ENCODE peak calls at places on chromosomes 16 and 17, in five cellular contexts. One of them, this sample, is unnamed.

GRCh38 chr16:50603206-50604064 is 55.2 kb downstream of the NKD1 start:
- DNase-seq in nucleus accumbens: peak; percentile 8
- DNase-seq in astrocyte of the hippocampus: peak; percentile 81
- DNase-seq in kidney epithelial cell: peak; percentile 7
- DNase-seq in CD8-positive, alpha-beta T cell: peak; percentile 11
- DNase-seq in this sample: no peak

GRCh38 chr16:28192811-28193529 is 18.8 kb downstream of the XPO6 start:
- DNase-seq in nucleus accumbens: no peak
- DNase-seq in CD8-positive, alpha-beta T cell: peak; percentile 89
- DNase-seq in astrocyte of the hippocampus: no peak
- DNase-seq in kidney epithelial cell: no peak
- DNase-seq in this sample: no peak

GRCh38 chr16:281660-282249 is 1.2 kb upstream of the PDIA2 start:
- DNase-seq in kidney epithelial cell: no peak
- DNase-seq in nucleus accumbens: no peak
- DNase-seq in CD8-positive, alpha-beta T cell: no peak
- DNase-seq in astrocyte of the hippocampus: no peak
- DNase-seq in this sample: no peak

GRCh38 chr17:73232587-73233373 is 28.9 kb downstream of the CPSF4L start:
- DNase-seq in astrocyte of the hippocampus: peak; percentile 68
- DNase-seq in nucleus accumbens: no peak
- DNase-seq in CD8-positive, alpha-beta T cell: peak; percentile 30
- DNase-seq in kidney epithelial cell: no peak
- DNase-seq in this sample: peak; percentile 23

GRCh38 chr16:26220894-26221293 is 529.1 kb downstream of the HS3ST4 start:
- DNase-seq in kidney epithelial cell: no peak
- DNase-seq in nucleus accumbens: no peak
- DNase-seq in CD8-positive, alpha-beta T cell: no peak
- DNase-seq in astrocyte of the hippocampus: no peak
- DNase-seq in this sample: no peak

GRCh38 chr16:1101573-1102332 is 5.7 kb upstream of the C1QTNF8 start:
- DNase-seq in CD8-positive, alpha-beta T cell: no peak
- DNase-seq in nucleus accumbens: no peak
- DNase-seq in astrocyte of the hippocampus: no peak
- DNase-seq in kidney epithelial cell: no peak
- DNase-seq in this sample: no peak

GRCh38 chr16:50261707-50262235 is 4.6 kb upstream of the ADCY7 start:
- DNase-seq in nucleus accumbens: no peak
- DNase-seq in astrocyte of the hippocampus: no peak
- DNase-seq in CD8-positive, alpha-beta T cell: no peak
- DNase-seq in kidney epithelial cell: no peak
- DNase-seq in this sample: no peak

GRCh38 chr16:21302454-21302853 is 24.4 kb upstream of the CRYM start:
- DNase-seq in kidney epithelial cell: no peak
- DNase-seq in CD8-positive, alpha-beta T cell: no peak
- DNase-seq in nucleus accumbens: no peak
- DNase-seq in astrocyte of the hippocampus: no peak
- DNase-seq in this sample: peak; percentile 3

GRCh38 chr16:3717235-3718018 is at the start of gene TRAP1:
- DNase-seq in nucleus accumbens: peak; percentile 84
- DNase-seq in astrocyte of the hippocampus: peak; percentile 95
- DNase-seq in CD8-positive, alpha-beta T cell: peak; percentile 89
- DNase-seq in kidney epithelial cell: peak; percentile 12
- DNase-seq in this sample: peak; percentile 75

GRCh38 chr16:57798953-57799618 is 3.2 kb downstream of the KIFC3 start:
- DNase-seq in CD8-positive, alpha-beta T cell: no peak
- DNase-seq in astrocyte of the hippocampus: no peak
- DNase-seq in kidney epithelial cell: no peak
- DNase-seq in nucleus accumbens: no peak
- DNase-seq in this sample: no peak

GRCh38 chr16:74607967-74608356 is 1.0 kb upstream of the GLG1 start:
- DNase-seq in astrocyte of the hippocampus: no peak
- DNase-seq in CD8-positive, alpha-beta T cell: no peak
- DNase-seq in nucleus accumbens: no peak
- DNase-seq in kidney epithelial cell: no peak
- DNase-seq in this sample: peak; percentile 40

GRCh38 chr16:83631006-83631405 is 176.8 kb upstream of the HSBP1 start:
- DNase-seq in nucleus accumbens: no peak
- DNase-seq in astrocyte of the hippocampus: no peak
- DNase-seq in CD8-positive, alpha-beta T cell: no peak
- DNase-seq in kidney epithelial cell: no peak
- DNase-seq in this sample: no peak

GRCh38 chr16:56938664-56939513 is 6.9 kb downstream of the HERPUD1 start:
- DNase-seq in CD8-positive, alpha-beta T cell: peak; percentile 75
- DNase-seq in astrocyte of the hippocampus: no peak
- DNase-seq in kidney epithelial cell: no peak
- DNase-seq in nucleus accumbens: no peak
- DNase-seq in this sample: no peak

GRCh38 chr17:1267471-1267947 is 2.7 kb upstream of the BHLHA9 start:
- DNase-seq in CD8-positive, alpha-beta T cell: no peak
- DNase-seq in nucleus accumbens: no peak
- DNase-seq in astrocyte of the hippocampus: peak; percentile 44
- DNase-seq in kidney epithelial cell: no peak
- DNase-seq in this sample: no peak

GRCh38 chr17:73883175-73883574 is 238.9 kb upstream of the SDK2 start:
- DNase-seq in nucleus accumbens: no peak
- DNase-seq in CD8-positive, alpha-beta T cell: no peak
- DNase-seq in astrocyte of the hippocampus: no peak
- DNase-seq in kidney epithelial cell: no peak
- DNase-seq in this sample: no peak

GRCh38 chr17:11487469-11487868 is 110.8 kb upstream of the DNAH9 start:
- DNase-seq in nucleus accumbens: no peak
- DNase-seq in CD8-positive, alpha-beta T cell: no peak
- DNase-seq in kidney epithelial cell: no peak
- DNase-seq in astrocyte of the hippocampus: no peak
- DNase-seq in this sample: no peak

GRCh38 chr16:50547340-50547865 is 793 bp upstream of the NKD1 start:
- DNase-seq in kidney epithelial cell: no peak
- DNase-seq in CD8-positive, alpha-beta T cell: peak; percentile 92
- DNase-seq in astrocyte of the hippocampus: peak; percentile 68
- DNase-seq in nucleus accumbens: peak; percentile 26
- DNase-seq in this sample: no peak

GRCh38 chr16:66468321-66468965 is 41.3 kb downstream of the BEAN1 start:
- DNase-seq in kidney epithelial cell: no peak
- DNase-seq in nucleus accumbens: no peak
- DNase-seq in CD8-positive, alpha-beta T cell: no peak
- DNase-seq in astrocyte of the hippocampus: no peak
- DNase-seq in this sample: no peak

GRCh38 chr17:28818705-28819295 is 23.8 kb downstream of the FAM222B start:
- DNase-seq in CD8-positive, alpha-beta T cell: no peak
- DNase-seq in astrocyte of the hippocampus: peak; percentile 11
- DNase-seq in kidney epithelial cell: no peak
- DNase-seq in nucleus accumbens: no peak
- DNase-seq in this sample: no peak

GRCh38 chr17:1484060-1484535 is 8.4 kb downstream of the MYO1C start:
- DNase-seq in CD8-positive, alpha-beta T cell: no peak
- DNase-seq in astrocyte of the hippocampus: no peak
- DNase-seq in nucleus accumbens: no peak
- DNase-seq in kidney epithelial cell: no peak
- DNase-seq in this sample: no peak

GRCh38 chr17:153851-154250 is 16.5 kb downstream of the SCGB1C2 start:
- DNase-seq in kidney epithelial cell: no peak
- DNase-seq in CD8-positive, alpha-beta T cell: no peak
- DNase-seq in astrocyte of the hippocampus: no peak
- DNase-seq in nucleus accumbens: no peak
- DNase-seq in this sample: no peak

GRCh38 chr17:83173997-83174858 is 94.8 kb downstream of the METRNL start:
- DNase-seq in kidney epithelial cell: no peak
- DNase-seq in CD8-positive, alpha-beta T cell: no peak
- DNase-seq in astrocyte of the hippocampus: no peak
- DNase-seq in nucleus accumbens: no peak
- DNase-seq in this sample: peak; percentile 21

GRCh38 chr16:55329791-55330190 is 5.8 kb downstream of the IRX6 start:
- DNase-seq in nucleus accumbens: no peak
- DNase-seq in CD8-positive, alpha-beta T cell: no peak
- DNase-seq in astrocyte of the hippocampus: no peak
- DNase-seq in kidney epithelial cell: no peak
- DNase-seq in this sample: no peak

GRCh38 chr17:37322826-37323561 is 52.8 kb upstream of the C17orf78 start:
- DNase-seq in CD8-positive, alpha-beta T cell: no peak
- DNase-seq in nucleus accumbens: no peak
- DNase-seq in kidney epithelial cell: no peak
- DNase-seq in astrocyte of the hippocampus: no peak
- DNase-seq in this sample: no peak

GRCh38 chr17:56160395-56160889 is 7.2 kb downstream of the ANKFN1 start:
- DNase-seq in nucleus accumbens: no peak
- DNase-seq in astrocyte of the hippocampus: no peak
- DNase-seq in CD8-positive, alpha-beta T cell: no peak
- DNase-seq in kidney epithelial cell: no peak
- DNase-seq in this sample: no peak

GRCh38 chr17:72297326-72298115 is 176.7 kb downstream of the SOX9 start:
- DNase-seq in CD8-positive, alpha-beta T cell: no peak
- DNase-seq in astrocyte of the hippocampus: peak; percentile 62
- DNase-seq in nucleus accumbens: no peak
- DNase-seq in kidney epithelial cell: peak; percentile 42
- DNase-seq in this sample: peak; percentile 69